ENCODE peak calls at places on chromosomes 13 and 19, in six cellular contexts. D is OCI-LY7, Y is GM23248, C is MM.1S, P is PC-9, V is Karpas-422. J is an unnamed sample. For H3K9me2, the result is how much of the 10 kb centered on the place peaks cover.

GRCh38 chr13:91398413-91399188 is at the start of gene GPC5:
- DNase-seq in D (peak), Y (peak), C (peak), P (peak), V (peak), J (peak)

GRCh38 chr19:14686411-14686810 is 3.4 kb upstream of the ZNF333 start:
- DNase-seq in D (peak), Y (peak), C (peak), P (no peak), V (peak), J (peak)

GRCh38 chr19:41019346-41019745 is 28.3 kb downstream of the CYP2B6 start:
- DNase-seq in D (no peak), Y (no peak), C (no peak), P (no peak), V (no peak), J (no peak)

GRCh38 chr13:40271931-40272775 is 394.3 kb downstream of the FOXO1 start:
- DNase-seq in D (no peak), Y (peak), C (no peak), P (peak), V (peak), J (no peak)

GRCh38 chr19:2969104-2969504 is 8.3 kb upstream of the TLE6 start:
- DNase-seq in D (peak), Y (peak), C (no peak), P (no peak), V (no peak), J (no peak)

GRCh38 chr13:39815345-39816111 is 160.1 kb downstream of the COG6 start:
- DNase-seq in D (no peak), Y (no peak), C (no peak), P (no peak), V (no peak), J (no peak)

GRCh38 chr13:107202371-107203023 is 634.6 kb upstream of the ARGLU1 start:
- DNase-seq in D (no peak), Y (peak), C (no peak), P (no peak), V (no peak), J (no peak)

GRCh38 chr13:75512253-75512652 is 25.4 kb downstream of the COMMD6 start:
- DNase-seq in D (no peak), Y (no peak), C (peak), P (no peak), V (no peak), J (no peak)

GRCh38 chr19:11196406-11197287 is 698 bp downstream of the KANK2 start:
- DNase-seq in D (peak), Y (peak), C (no peak), P (peak), V (no peak), J (peak)

GRCh38 chr19:45884682-45885555 is 1.0 kb downstream of the IRF2BP1 start:
- DNase-seq in D (no peak), Y (peak), C (no peak), P (peak), V (no peak), J (peak)

GRCh38 chr19:16085115-16085514 is 8.8 kb downstream of the TPM4 start:
- DNase-seq in D (no peak), Y (peak), C (no peak), P (no peak), V (no peak), J (no peak)

GRCh38 chr19:53079313-53079924 is 23.8 kb downstream of the ZNF160 start:
- DNase-seq in D (no peak), Y (no peak), C (no peak), P (no peak), V (no peak), J (no peak)

GRCh38 chr13:65656740-65657329 is 1573.3 kb downstream of the PCDH9 start:
- DNase-seq in D (peak), Y (peak), C (no peak), P (no peak), V (peak), J (peak)

GRCh38 chr19:10420444-10421239 is at the start of gene PDE4A:
- DNase-seq in D (peak), Y (peak), C (peak), P (no peak), V (peak), J (peak)

GRCh38 chr13:19173752-19174151 is 7.9 kb downstream of the TUBA3C start:
- DNase-seq in D (no peak), Y (no peak), C (no peak), P (no peak), V (no peak), J (no peak)

GRCh38 chr19:42069619-42070293 is at the start of gene GRIK5:
- DNase-seq in D (no peak), Y (peak), C (no peak), P (no peak), V (no peak), J (peak)

GRCh38 chr19:13172335-13173128 is 22.3 kb downstream of the IER2 start:
- DNase-seq in D (no peak), Y (peak), C (no peak), P (peak), V (peak), J (no peak)

GRCh38 chr13:36163303-36163702 is 32.1 kb upstream of the DCLK1 start:
- DNase-seq in D (no peak), Y (no peak), C (no peak), P (no peak), V (no peak), J (no peak)

GRCh38 chr13:22883961-22884360 is 296.8 kb upstream of the SGCG start:
- DNase-seq in D (peak), Y (no peak), C (no peak), P (no peak), V (no peak), J (no peak)

GRCh38 chr19:49924004-49924880 is 4.8 kb upstream of the ATF5 start:
- DNase-seq in D (peak), Y (no peak), C (no peak), P (no peak), V (peak), J (no peak)

GRCh38 chr19:39507715-39508364 is 7.1 kb upstream of the SELENOV start:
- DNase-seq in D (no peak), Y (no peak), C (no peak), P (no peak), V (no peak), J (no peak)

GRCh38 chr13:78599911-78600310 is 3.4 kb downstream of the POU4F1 start:
- DNase-seq in D (no peak), Y (no peak), C (no peak), P (no peak), V (no peak), J (no peak)

GRCh38 chr13:79995334-79995733 is 345.6 kb downstream of the SPRY2 start:
- DNase-seq in D (no peak), Y (peak), C (no peak), P (no peak), V (no peak), J (no peak)

GRCh38 chr13:36086117-36086516 is 45.1 kb downstream of the DCLK1 start:
- DNase-seq in D (no peak), Y (no peak), C (no peak), P (no peak), V (no peak), J (peak)

GRCh38 chr13:74197686-74198085 is 63.5 kb upstream of the KLF12 start:
- DNase-seq in D (no peak), Y (no peak), C (no peak), P (no peak), V (no peak), J (no peak)

GRCh38 chr19:51450730-51451307 is 7.4 kb downstream of the SIGLEC8 start:
- DNase-seq in D (no peak), Y (no peak), C (no peak), P (no peak), V (no peak), J (no peak)
- H3K9me2 ChIP-seq in D (under half), Y (under half), C (under half), P (under half), V (under half), J (under half)

GRCh38 chr13:45436332-45436731 is 18.2 kb upstream of the SLC25A30 start:
- DNase-seq in D (no peak), Y (no peak), C (no peak), P (no peak), V (no peak), J (no peak)

GRCh38 chr13:45439000-45439399 is 20.8 kb upstream of the SLC25A30 start:
- DNase-seq in D (no peak), Y (no peak), C (no peak), P (no peak), V (no peak), J (no peak)

GRCh38 chr13:45434556-45435371 is 16.6 kb upstream of the SLC25A30 start:
- DNase-seq in D (no peak), Y (no peak), C (no peak), P (no peak), V (no peak), J (no peak)

GRCh38 chr13:45439781-45440462 is 21.7 kb upstream of the SLC25A30 start:
- DNase-seq in D (no peak), Y (no peak), C (no peak), P (no peak), V (no peak), J (no peak)

GRCh38 chr13:45436953-45437352 is 18.8 kb upstream of the SLC25A30 start:
- DNase-seq in D (no peak), Y (no peak), C (no peak), P (no peak), V (no peak), J (no peak)
- H3K9me2 ChIP-seq in D (under half), Y (under half), C (under half), P (under half), V (under half), J (under half)

GRCh38 chr13:60986301-60986700 is 429.3 kb downstream of the PCDH20 start:
- DNase-seq in D (no peak), Y (no peak), C (no peak), P (no peak), V (no peak), J (no peak)
- H3K9me2 ChIP-seq in D (under half), Y (under half), C (under half), P (under half), V (under half), J (under half)

GRCh38 chr13:53336441-53337160 is 308.0 kb downstream of the OLFM4 start:
- DNase-seq in D (no peak), Y (no peak), C (no peak), P (no peak), V (no peak), J (no peak)
- H3K9me2 ChIP-seq in D (under half), Y (under half), C (under half), P (under half), V (under half), J (under half)

GRCh38 chr13:110942248-110942981 is 27.5 kb upstream of the ANKRD10 start:
- DNase-seq in D (no peak), Y (no peak), C (no peak), P (no peak), V (no peak), J (no peak)

GRCh38 chr13:110936519-110936918 is 21.6 kb upstream of the ANKRD10 start:
- DNase-seq in D (no peak), Y (no peak), C (no peak), P (no peak), V (no peak), J (no peak)

GRCh38 chr13:110944121-110944967 is 29.5 kb upstream of the ANKRD10 start:
- DNase-seq in D (peak), Y (peak), C (peak), P (peak), V (peak), J (peak)

GRCh38 chr13:110937511-110938303 is 22.8 kb upstream of the ANKRD10 start:
- DNase-seq in D (no peak), Y (no peak), C (no peak), P (no peak), V (peak), J (no peak)

DNA sequence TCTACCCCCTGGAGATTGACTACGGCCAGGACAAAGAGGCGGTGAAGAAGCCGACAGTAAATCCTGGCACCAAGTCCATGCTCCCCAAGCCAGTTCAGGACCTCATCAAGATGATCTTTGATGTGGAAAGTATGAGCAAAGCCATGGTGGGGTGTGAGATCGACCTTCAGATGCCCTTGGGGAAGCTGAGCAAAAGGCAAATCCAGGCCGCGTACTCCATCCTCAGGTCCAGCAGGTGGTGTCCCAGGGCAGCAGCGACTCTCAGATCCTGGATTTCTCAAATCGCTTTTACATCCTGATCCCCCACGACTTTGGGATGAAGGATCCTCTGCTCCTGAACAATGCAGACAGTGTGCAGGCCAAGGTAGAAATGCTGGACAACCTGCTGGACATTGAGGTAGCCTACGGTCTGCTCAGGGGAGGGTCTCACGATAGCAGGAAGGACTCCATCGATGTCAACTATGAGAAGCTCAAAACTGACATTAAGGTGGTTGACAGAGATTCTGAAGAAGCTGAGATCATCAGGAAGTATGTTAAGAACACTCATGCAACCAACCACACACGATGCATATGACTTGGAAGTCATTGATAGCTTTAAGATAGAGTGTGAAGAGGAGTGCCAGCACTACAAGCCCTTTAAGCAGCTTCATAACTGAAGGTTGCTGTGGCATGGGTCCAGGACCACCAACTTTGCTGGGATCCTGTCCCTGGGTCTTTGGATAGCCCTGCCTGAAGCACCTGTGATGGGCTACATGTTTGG is 24.0 kb upstream of the ANKRD10 start:
- DNase-seq in D (no peak), Y (no peak), C (no peak), P (no peak), V (no peak), J (no peak)
- H3K9me2 ChIP-seq in D (under half), Y (under half), C (under half), P (under half), V (under half), J (under half)

DNA sequence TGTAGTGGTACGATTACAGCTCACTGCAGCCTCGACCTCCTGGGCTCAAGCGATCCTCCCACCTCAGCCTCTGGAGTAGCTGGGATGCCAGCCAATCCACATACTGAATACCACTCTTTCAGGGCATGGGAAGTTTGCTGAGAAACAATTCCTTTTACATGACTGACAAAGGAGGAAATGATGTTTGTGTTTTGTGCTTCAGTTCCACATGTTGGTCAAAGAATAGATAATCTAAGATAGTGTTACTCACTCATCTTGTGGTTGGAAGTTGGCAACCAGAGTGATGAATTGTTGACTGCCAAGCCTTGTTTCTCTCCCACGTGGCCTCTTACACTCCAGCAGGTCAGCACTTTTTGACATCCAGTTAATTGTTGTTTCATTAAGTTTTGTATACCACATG is 7.6 kb downstream of the MBD3L2B start:
- DNase-seq in D (no peak), Y (peak), C (no peak), P (no peak), V (no peak), J (no peak)
- H3K9me2 ChIP-seq in D (under half), Y (under half), C (under half), P (under half), V (under half), J (under half)

GRCh38 chr13:95787356-95788099 is 110.6 kb downstream of the DNAJC3 start:
- DNase-seq in D (no peak), Y (peak), C (no peak), P (no peak), V (no peak), J (no peak)

GRCh38 chr13:95781016-95781415 is 104.1 kb downstream of the DNAJC3 start:
- DNase-seq in D (no peak), Y (no peak), C (no peak), P (no peak), V (no peak), J (no peak)

GRCh38 chr13:95783747-95784146 is 106.8 kb downstream of the DNAJC3 start:
- DNase-seq in D (no peak), Y (no peak), C (no peak), P (no peak), V (no peak), J (peak)

GRCh38 chr13:95784891-95785290 is 108.0 kb downstream of the DNAJC3 start:
- DNase-seq in D (no peak), Y (peak), C (no peak), P (no peak), V (no peak), J (no peak)

DNA sequence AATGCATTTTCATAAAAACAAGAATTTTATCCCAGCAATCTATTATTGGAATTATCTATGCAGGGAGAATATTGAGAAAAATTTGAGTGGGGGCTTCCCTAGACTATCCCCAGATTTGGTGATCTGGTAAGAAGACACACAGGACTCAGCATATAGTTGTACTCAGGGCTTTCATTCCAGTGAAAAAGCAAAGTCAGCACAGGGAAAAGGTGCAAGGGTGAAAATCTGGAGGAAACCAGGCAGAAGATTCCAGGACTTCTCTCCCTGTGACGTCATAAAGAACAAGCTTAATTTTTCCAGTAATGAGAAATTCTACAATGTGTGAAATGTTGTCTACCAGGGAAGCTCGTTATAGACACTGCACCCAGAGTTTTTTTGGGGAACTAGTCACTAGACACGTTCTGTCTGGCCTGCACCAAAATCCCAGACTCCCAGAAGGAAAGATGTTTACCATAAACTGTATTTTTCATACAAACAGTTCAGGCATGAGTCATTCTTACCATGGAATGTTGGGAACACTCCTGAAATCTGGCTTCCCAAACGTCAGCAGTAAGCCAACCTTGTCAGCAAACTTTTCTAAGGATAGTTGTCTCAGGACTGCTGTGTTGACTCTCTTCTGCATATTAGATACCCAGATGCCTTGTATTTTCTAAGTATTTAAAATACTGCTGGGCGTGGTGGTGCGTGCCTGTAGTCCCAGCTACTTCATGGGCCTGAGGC is 107.4 kb downstream of the DNAJC3 start:
- DNase-seq in D (no peak), Y (peak), C (no peak), P (no peak), V (no peak), J (no peak)
- H3K9me2 ChIP-seq in D (under half), Y (under half), C (under half), P (under half), V (under half), J (under half)

DNA sequence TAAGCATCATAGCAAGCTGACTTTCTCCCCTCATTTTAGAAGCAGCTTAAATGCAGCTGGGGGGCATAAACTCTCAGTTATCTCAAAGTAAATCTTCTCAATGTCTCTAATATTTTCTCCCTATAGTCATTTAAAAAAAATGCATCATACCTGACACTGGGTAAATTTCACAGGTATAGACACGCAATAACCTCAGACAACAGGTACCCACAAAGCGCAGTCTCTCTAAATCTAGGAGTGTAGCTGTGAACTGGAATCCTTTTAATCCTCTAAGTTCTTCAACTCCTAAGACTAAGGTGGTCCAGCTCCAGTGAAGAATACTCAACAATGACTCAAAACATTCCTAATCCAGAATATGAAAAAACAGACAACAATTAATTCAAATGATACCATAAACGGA is 141.2 kb downstream of the MYCBP2 start:
- DNase-seq in D (no peak), Y (no peak), C (no peak), P (no peak), V (no peak), J (no peak)
- H3K9me2 ChIP-seq in D (under half), Y (under half), C (under half), P (under half), V (under half), J (under half)

GRCh38 chr13:49134305-49134704 is 85.8 kb upstream of the MLNR start:
- DNase-seq in D (no peak), Y (no peak), C (no peak), P (no peak), V (no peak), J (no peak)

DNA sequence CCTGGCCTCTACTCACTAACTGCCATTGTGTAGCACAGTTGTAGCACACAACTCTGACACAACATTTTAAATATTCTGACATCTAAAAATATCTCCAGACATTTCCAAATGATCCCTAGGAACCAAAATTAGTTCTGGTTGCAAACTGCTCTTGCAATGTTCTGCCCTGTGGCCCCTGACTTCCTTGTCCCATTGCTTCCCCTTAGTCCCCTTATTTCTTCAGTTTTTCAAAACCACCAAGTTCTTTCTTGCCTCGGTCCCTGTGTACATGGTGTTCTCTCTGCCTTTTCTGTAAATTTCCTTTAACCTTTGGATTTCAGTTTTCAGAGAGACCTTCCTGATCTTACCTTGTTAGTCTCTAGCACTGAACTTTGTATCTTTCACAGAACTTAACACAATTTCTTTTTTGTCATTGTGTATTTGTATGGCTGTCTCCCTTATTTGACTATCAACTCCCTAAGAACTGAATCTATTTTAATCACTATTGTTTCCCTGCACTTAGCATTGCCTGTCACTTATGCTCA is 87.6 kb upstream of the MLNR start:
- DNase-seq in D (no peak), Y (no peak), C (no peak), P (no peak), V (no peak), J (no peak)
- H3K9me2 ChIP-seq in D (under half), Y (under half), C (under half), P (under half), V (under half), J (under half)

J was measured in GM23338.